ENCODE peak calls at places on chromosomes 2 and 18, in six cellular contexts. C is astrocyte of the spinal cord, I is AG10803, O is epithelial cell of esophagus, Z is upper lobe of right lung, Q is transverse colon. U is an unnamed sample.

GRCh38 chr2:134195341-134195740 is 58.5 kb upstream of the MGAT5 start:
- DNase-seq in C (no peak), I (no peak), O (no peak), Z (no peak), Q (no peak), U (no peak)

GRCh38 chr2:229798446-229799147 is 84.2 kb upstream of the DNER start:
- DNase-seq in C (peak; percentile 45), I (peak; percentile 41), O (no peak), Z (no peak), Q (no peak), U (no peak)

GRCh38 chr2:98583516-98583865 is 24.8 kb downstream of the COA5 start:
- DNase-seq in C (no peak), I (no peak), O (no peak), Z (no peak), Q (no peak), U (no peak)

GRCh38 chr2:38181802-38182517 is 106.0 kb upstream of the CYP1B1 start:
- DNase-seq in C (no peak), I (no peak), O (no peak), Z (no peak), Q (no peak), U (no peak)

GRCh38 chr2:28025116-28025515 is 134.6 kb downstream of the BABAM2 start:
- DNase-seq in C (no peak), I (peak; percentile 27), O (no peak), Z (no peak), Q (no peak), U (no peak)

GRCh38 chr2:218009191-218010114 is 6.7 kb upstream of the TNS1 start:
- DNase-seq in C (no peak), I (no peak), O (no peak), Z (no peak), Q (no peak), U (no peak)

GRCh38 chr2:134549104-134549503 is 169.7 kb downstream of the TMEM163 start:
- DNase-seq in C (no peak), I (peak; percentile 62), O (peak; percentile 71), Z (no peak), Q (no peak), U (no peak)

GRCh38 chr18:57957210-57957609 is 86.8 kb upstream of the NEDD4L start:
- DNase-seq in C (no peak), I (no peak), O (no peak), Z (no peak), Q (no peak), U (no peak)

GRCh38 chr2:51263921-51264320 is 232.0 kb upstream of the NRXN1 start:
- DNase-seq in C (no peak), I (no peak), O (no peak), Z (no peak), Q (no peak), U (no peak)

GRCh38 chr2:121791253-121791652 is 35.8 kb downstream of the TSN start:
- DNase-seq in C (no peak), I (no peak), O (no peak), Z (no peak), Q (no peak), U (no peak)

GRCh38 chr18:59605633-59606192 is 91.5 kb downstream of the CCBE1 start:
- DNase-seq in C (peak; percentile 67), I (no peak), O (no peak), Z (no peak), Q (no peak), U (no peak)

GRCh38 chr2:9844036-9844483 is 786 bp downstream of the TAF1B start:
- DNase-seq in C (no peak), I (peak; percentile 55), O (no peak), Z (no peak), Q (no peak), U (no peak)

GRCh38 chr2:226378733-226379132 is 420.9 kb downstream of the IRS1 start:
- DNase-seq in C (peak; percentile 27), I (no peak), O (peak; percentile 18), Z (no peak), Q (no peak), U (peak; percentile 8)

GRCh38 chr18:48542513-48543181 is 3.8 kb downstream of the CTIF start:
- DNase-seq in C (no peak), I (no peak), O (peak; percentile 77), Z (no peak), Q (no peak), U (no peak)

GRCh38 chr2:37635359-37636208 is 35.9 kb downstream of the CDC42EP3 start:
- DNase-seq in C (peak; percentile 73), I (peak; percentile 90), O (peak; percentile 97), Z (peak; percentile 67), Q (peak; percentile 28), U (no peak)

GRCh38 chr18:57943723-57944122 is 100.3 kb upstream of the NEDD4L start:
- DNase-seq in C (peak; percentile 84), I (no peak), O (peak; percentile 30), Z (no peak), Q (no peak), U (no peak)

GRCh38 chr2:14712091-14712490 is 79.6 kb downstream of the LRATD1 start:
- DNase-seq in C (peak; percentile 5), I (peak; percentile 59), O (no peak), Z (no peak), Q (no peak), U (no peak)

GRCh38 chr2:183260527-183260926 is 136.3 kb downstream of the NUP35 start:
- DNase-seq in C (no peak), I (no peak), O (no peak), Z (peak; percentile 55), Q (no peak), U (no peak)

GRCh38 chr2:31033032-31033431 is 105.2 kb downstream of the GALNT14 start:
- DNase-seq in C (no peak), I (no peak), O (no peak), Z (no peak), Q (no peak), U (no peak)

GRCh38 chr18:60292186-60292585 is 80.4 kb downstream of the MC4R start:
- DNase-seq in C (no peak), I (no peak), O (no peak), Z (no peak), Q (no peak), U (no peak)

GRCh38 chr2:210592706-210593105 is 36.3 kb downstream of the CPS1 start:
- DNase-seq in C (no peak), I (no peak), O (no peak), Z (no peak), Q (no peak), U (no peak)

GRCh38 chr2:144520718-144521487 is 984 bp upstream of the ZEB2 start:
- DNase-seq in C (peak; percentile 63), I (peak; percentile 81), O (no peak), Z (no peak), Q (no peak), U (no peak)

GRCh38 chr2:239167011-239167673 is 233.7 kb downstream of the HDAC4 start:
- DNase-seq in C (no peak), I (no peak), O (no peak), Z (peak; percentile 57), Q (peak; percentile 30), U (no peak)

GRCh38 chr2:203732953-203733510 is 26.6 kb downstream of the CD28 start:
- DNase-seq in C (no peak), I (no peak), O (no peak), Z (no peak), Q (no peak), U (no peak)

GRCh38 chr2:84613082-84613481 is 96.8 kb downstream of the DNAH6 start:
- DNase-seq in C (no peak), I (no peak), O (peak; percentile 0), Z (no peak), Q (no peak), U (no peak)

GRCh38 chr2:190882831-190883582 is 2.4 kb downstream of the GLS start:
- DNase-seq in C (no peak), I (no peak), O (no peak), Z (no peak), Q (no peak), U (no peak)

DNA sequence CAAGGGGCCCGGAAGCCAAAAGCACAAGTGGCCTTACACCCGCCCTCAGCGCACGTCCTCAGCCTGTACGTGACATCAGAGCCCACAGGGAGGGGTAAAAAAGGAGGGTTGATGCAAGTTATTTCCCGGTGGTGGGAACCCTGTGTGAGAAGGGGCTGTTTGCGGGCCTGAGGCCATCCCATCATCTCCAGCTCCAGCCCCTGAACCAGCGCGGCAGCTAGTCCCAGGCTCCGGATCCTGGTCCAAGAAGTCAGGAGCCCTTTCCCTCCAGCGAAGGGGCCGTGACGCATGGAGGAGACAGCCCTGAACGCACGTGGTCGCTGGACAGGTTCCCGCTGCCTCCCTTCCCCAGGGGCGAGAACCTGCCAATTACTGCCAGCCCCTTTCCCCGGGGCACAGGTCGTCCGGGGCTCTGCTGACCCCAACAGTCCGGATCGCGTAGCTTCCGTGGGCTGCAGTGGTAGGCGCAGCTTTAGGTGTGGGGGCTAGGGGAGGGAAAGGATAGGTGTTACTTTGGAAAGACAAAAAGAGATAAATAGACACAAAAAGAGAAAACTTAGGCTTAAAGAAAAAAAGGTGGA is 1.3 kb upstream of the LRP2 start:
- DNase-seq in C (peak; percentile 14), I (no peak), O (peak; percentile 34), Z (peak; percentile 82), Q (peak; percentile 12), U (no peak)
- TF ChIP-seq CTCF in C (no peak), I (no peak), O (no peak), Z (no peak), Q (no peak), U (no peak)

GRCh38 chr2:237682901-237683670 is 55.7 kb downstream of the LRRFIP1 start:
- DNase-seq in C (no peak), I (no peak), O (peak; percentile 32), Z (peak; percentile 80), Q (peak; percentile 67), U (no peak)

GRCh38 chr2:237686659-237687136 is 59.3 kb downstream of the LRRFIP1 start:
- DNase-seq in C (no peak), I (no peak), O (no peak), Z (peak; percentile 79), Q (no peak), U (no peak)

GRCh38 chr2:237688081-237688480 is 60.7 kb downstream of the LRRFIP1 start:
- DNase-seq in C (no peak), I (no peak), O (no peak), Z (no peak), Q (no peak), U (no peak)

GRCh38 chr2:237687666-237688065 is 60.3 kb downstream of the LRRFIP1 start:
- DNase-seq in C (peak; percentile 98), I (peak; percentile 100), O (peak; percentile 99), Z (peak; percentile 79), Q (peak; percentile 83), U (no peak)

DNA sequence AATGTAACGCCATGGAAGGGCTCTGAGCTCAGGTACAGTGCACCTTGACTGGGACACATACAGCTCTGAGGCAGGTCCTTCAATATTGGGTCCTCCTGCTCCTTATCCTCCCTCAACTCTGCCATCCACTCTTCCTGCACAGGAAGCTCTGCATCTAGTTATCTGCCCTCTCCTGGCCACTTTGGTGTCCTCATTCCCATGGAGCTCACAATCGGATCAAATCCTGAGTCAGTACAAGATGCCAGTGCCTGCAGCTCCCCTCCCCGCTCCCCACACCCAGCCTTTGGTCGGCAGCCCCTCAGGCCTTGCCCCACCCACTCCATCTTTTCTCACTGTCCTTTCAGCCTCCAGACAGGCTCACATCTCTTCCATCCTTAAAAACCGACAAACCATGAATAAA is 58.0 kb downstream of the LRRFIP1 start:
- DNase-seq in C (no peak), I (no peak), O (peak; percentile 48), Z (peak; percentile 37), Q (no peak), U (no peak)
- TF ChIP-seq CTCF in C (peak; percentile 50), I (peak; percentile 47), O (peak; percentile 55), Z (no peak), Q (peak; percentile 30), U (no peak)

GRCh38 chr2:104872866-104873688 is 19.2 kb downstream of the POU3F3 start:
- DNase-seq in C (peak; percentile 74), I (peak; percentile 65), O (peak; percentile 72), Z (peak; percentile 80), Q (peak; percentile 70), U (peak; percentile 56)
- TF ChIP-seq CTCF in C (peak; percentile 75), I (peak; percentile 67), O (peak; percentile 63), Z (peak; percentile 48), Q (peak; percentile 29), U (peak; percentile 45)

GRCh38 chr2:241225545-241225944 is 37.1 kb downstream of the ANO7 start:
- DNase-seq in C (no peak), I (no peak), O (no peak), Z (no peak), Q (no peak), U (no peak)
- TF ChIP-seq CTCF in C (no peak), I (no peak), O (no peak), Z (no peak), Q (no peak), U (no peak)